ENCODE peak calls at places on chromosomes 13 and 19, in eight cellular contexts. V is dorsolateral prefrontal cortex; P is HS-5; T is cardiac muscle cell; G is left colon; X is renal cortical epithelial cell; K is stimulated activated CD8-positive, alpha-beta memory T cell treated with anti-CD3 and anti-CD28 coated beads, Interleukin-4, amount 100 ng/mL, for 4 hours; D is GM18507. N is an unnamed sample.

GRCh38 chr19:41134616-41135015 is 20.4 kb downstream of the CYP2F1 start:
- DNase-seq in V (no peak), P (no peak), T (no peak), G (no peak), X (no peak), K (no peak), D (no peak), N (no peak)

GRCh38 chr13:91165758-91166157 is 181.7 kb upstream of the MIR17HG start:
- DNase-seq in V (no peak), P (no peak), T (no peak), G (no peak), X (no peak), K (no peak), D (no peak), N (no peak)

GRCh38 chr13:95596701-95597100 is 44.2 kb downstream of the CLDN10 start:
- DNase-seq in V (no peak), P (no peak), T (no peak), G (no peak), X (no peak), K (no peak), D (no peak), N (no peak)

GRCh38 chr19:1513492-1514294 is 874 bp upstream of the ADAMTSL5 start:
- DNase-seq in V (no peak), P (no peak), T (peak; percentile 23), G (peak; percentile 58), X (no peak), K (peak; percentile 11), D (no peak), N (peak; percentile 54)

GRCh38 chr13:27005556-27005955 is 166.1 kb downstream of the USP12 start:
- DNase-seq in V (peak; percentile 78), P (no peak), T (no peak), G (no peak), X (no peak), K (no peak), D (no peak), N (no peak)

GRCh38 chr19:45187421-45188100 is 9.0 kb downstream of the BLOC1S3 start:
- DNase-seq in V (no peak), P (no peak), T (peak; percentile 71), G (no peak), X (peak; percentile 25), K (no peak), D (peak; percentile 47), N (peak; percentile 16)

GRCh38 chr13:22162889-22163288 is 492.0 kb downstream of the FGF9 start:
- DNase-seq in V (no peak), P (no peak), T (no peak), G (no peak), X (no peak), K (no peak), D (no peak), N (no peak)

GRCh38 chr19:58518261-58519086 is 1.1 kb downstream of the ZBTB45 start:
- DNase-seq in V (no peak), P (no peak), T (no peak), G (peak; percentile 25), X (no peak), K (no peak), D (no peak), N (no peak)

GRCh38 chr19:12864721-12865715 is 16.2 kb downstream of the DNASE2 start:
- DNase-seq in V (no peak), P (no peak), T (no peak), G (no peak), X (no peak), K (no peak), D (no peak), N (no peak)

GRCh38 chr13:77185721-77186120 is 141.2 kb downstream of the MYCBP2 start:
- DNase-seq in V (no peak), P (no peak), T (no peak), G (no peak), X (no peak), K (no peak), D (no peak), N (no peak)

GRCh38 chr13:25860265-25860664 is 191.6 kb downstream of the SHISA2 start:
- DNase-seq in V (no peak), P (no peak), T (no peak), G (no peak), X (no peak), K (no peak), D (no peak), N (no peak)

GRCh38 chr13:61192826-61193225 is 222.8 kb downstream of the PCDH20 start:
- DNase-seq in V (no peak), P (no peak), T (no peak), G (peak; percentile 45), X (no peak), K (no peak), D (no peak), N (no peak)

GRCh38 chr19:313169-313987 is 22.2 kb upstream of the PLPP2 start:
- DNase-seq in V (no peak), P (no peak), T (no peak), G (no peak), X (no peak), K (no peak), D (no peak), N (no peak)

GRCh38 chr13:30142502-30143211 is 164.7 kb downstream of the KATNAL1 start:
- DNase-seq in V (no peak), P (peak; percentile 73), T (no peak), G (peak; percentile 25), X (peak; percentile 99), K (no peak), D (no peak), N (no peak)

GRCh38 chr19:17415107-17415506 is 4.7 kb upstream of the MVB12A start:
- DNase-seq in V (no peak), P (no peak), T (peak; percentile 30), G (no peak), X (no peak), K (no peak), D (no peak), N (no peak)